ENCODE peak calls at places on chromosomes 4 and X, in eight cellular contexts. N is nephron progenitor cell, A is BJ, C is neural progenitor cell, T is OCI-LY7, E is neural crest cell, Y is mammary epithelial cell, O is cardiac fibroblast. R is an unnamed sample.

GRCh38 chr4:7765676-7766075 is 174.0 kb downstream of the AFAP1 start:
- DNase-seq in E (no peak), A (no peak), N (no peak), O (no peak), Y (no peak), T (no peak), C (no peak), R (no peak)

GRCh38 chrX:153517421-153517820 is at the start of gene ATP2B3:
- DNase-seq in C (peak), E (no peak), O (no peak), N (peak), Y (no peak), A (no peak), T (no peak), R (no peak)

GRCh38 chrX:50067435-50068292 is 133.1 kb downstream of the AKAP4 start:
- DNase-seq in Y (peak), O (peak), T (no peak), N (peak), C (peak), E (peak), A (no peak), R (no peak)

GRCh38 chrX:136691028-136691809 is 43.3 kb downstream of the CD40LG start:
- DNase-seq in A (no peak), Y (peak), O (peak), T (no peak), E (no peak), C (no peak), N (no peak), R (no peak)

GRCh38 chr4:148618856-148619255 is 176.6 kb upstream of the NR3C2 start:
- DNase-seq in E (no peak), N (no peak), O (peak), T (no peak), A (no peak), C (no peak), Y (no peak), R (peak)

GRCh38 chr4:47525154-47525819 is 40.2 kb downstream of the ATP10D start:
- DNase-seq in O (peak), T (no peak), C (no peak), E (no peak), N (no peak), A (peak), Y (peak), R (peak)

GRCh38 chrX:109889289-109890006 is 113.5 kb upstream of the TMEM164 start:
- DNase-seq in O (peak), C (peak), N (peak), T (peak), E (peak), A (no peak), Y (no peak), R (peak)

GRCh38 chr4:172740434-172740833 is 428.2 kb upstream of the GALNT7 start:
- DNase-seq in E (no peak), C (no peak), O (no peak), Y (no peak), N (no peak), T (no peak), A (no peak), R (no peak)

GRCh38 chr4:167622481-167623240 is 388.4 kb upstream of the SPOCK3 start:
- DNase-seq in A (no peak), Y (peak), C (peak), E (peak), O (peak), T (peak), N (peak), R (peak)

GRCh38 chr4:26452565-26453531 is 37.4 kb downstream of the CCKAR start:
- DNase-seq in Y (no peak), N (no peak), T (no peak), E (no peak), A (no peak), O (no peak), C (no peak), R (no peak)

GRCh38 chrX:104195489-104196084 is 29.3 kb downstream of the FAM199X start:
- DNase-seq in Y (peak), N (no peak), A (no peak), E (no peak), C (peak), O (peak), T (peak), R (peak)

GRCh38 chrX:73668779-73669178 is 105.8 kb downstream of the CHIC1 start:
- DNase-seq in A (no peak), N (no peak), T (no peak), E (no peak), C (no peak), O (no peak), Y (peak), R (no peak)
- TF ChIP-seq CTCF in A (no peak), N (no peak), T (no peak), E (no peak), C (no peak), O (no peak), Y (no peak), R (no peak)

GRCh38 chr4:165360041-165360782 is 18.6 kb upstream of the CPE start:
- DNase-seq in E (no peak), O (no peak), N (no peak), C (no peak), A (no peak), Y (no peak), T (no peak), R (no peak)

GRCh38 chr4:165351359-165352130 is 24.1 kb downstream of the MSMO1 start:
- DNase-seq in O (no peak), N (no peak), C (no peak), E (no peak), Y (no peak), T (no peak), A (no peak), R (no peak)

GRCh38 chr4:165360985-165361678 is 17.7 kb upstream of the CPE start:
- DNase-seq in T (no peak), O (no peak), E (no peak), Y (no peak), N (no peak), C (no peak), A (no peak), R (no peak)

GRCh38 chr4:165359501-165359900 is 19.3 kb upstream of the CPE start:
- DNase-seq in C (no peak), O (peak), A (no peak), Y (peak), T (no peak), E (no peak), N (no peak), R (peak)

GRCh38 chr4:165355900-165356300 is 22.9 kb upstream of the CPE start:
- DNase-seq in E (peak), T (peak), A (no peak), Y (no peak), N (peak), O (peak), C (peak), R (peak)
- TF ChIP-seq CTCF in E (peak), T (peak), A (peak), Y (peak), N (peak), O (peak), C (peak), R (peak)

DNA sequence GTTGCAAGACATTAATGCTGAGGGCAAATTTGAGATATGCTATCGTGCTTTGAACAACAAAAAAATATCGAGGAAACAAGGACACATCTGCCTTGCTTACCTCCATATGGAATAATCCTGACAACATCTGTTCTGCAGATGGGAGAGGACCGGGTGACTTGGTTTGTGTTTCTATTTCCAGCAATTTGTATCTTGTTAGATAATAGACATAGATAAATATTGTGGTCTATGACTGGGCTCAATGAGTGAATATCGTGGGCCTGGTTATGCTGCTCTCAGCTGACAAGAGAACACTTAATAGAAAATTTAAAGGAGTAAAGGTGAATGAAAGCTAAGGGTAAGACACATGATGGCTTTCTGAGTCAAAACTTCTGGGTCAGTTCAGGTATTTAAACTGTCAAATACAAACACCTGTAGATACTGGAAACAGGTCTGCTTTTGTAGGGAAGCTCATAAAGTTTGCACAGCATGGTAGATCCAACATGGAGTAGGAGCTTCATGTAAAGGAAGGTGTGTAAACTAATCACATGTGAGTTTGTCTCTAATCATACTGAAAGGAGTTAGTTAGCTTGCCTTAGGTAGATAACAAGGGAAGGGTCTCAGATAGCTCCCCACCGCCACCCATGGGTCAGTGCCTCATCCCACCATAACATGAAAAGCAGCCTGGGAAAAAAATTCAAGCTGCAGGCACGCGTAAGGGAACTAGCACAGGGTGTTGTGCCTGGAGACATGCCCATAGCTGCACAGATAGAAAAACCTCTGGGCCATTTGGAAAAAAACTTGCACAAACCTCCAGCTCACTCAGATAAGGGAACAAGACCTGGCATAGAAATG is 904.1 kb upstream of the EPHA5 start:
- DNase-seq in O (peak), Y (peak), N (no peak), E (no peak), C (no peak), A (peak), T (no peak), R (peak)
- TF ChIP-seq CTCF in O (no peak), Y (no peak), N (no peak), E (no peak), C (peak), A (no peak), T (no peak), R (no peak)

GRCh38 chrX:47563801-47564315 is 2.9 kb downstream of the ARAF start:
- DNase-seq in E (no peak), T (no peak), A (no peak), Y (peak), O (peak), N (no peak), C (no peak), R (no peak)

GRCh38 chrX:47561653-47562151 is 697 bp downstream of the ARAF start:
- DNase-seq in N (no peak), Y (no peak), T (no peak), C (no peak), O (no peak), A (no peak), E (no peak), R (no peak)

GRCh38 chrX:47560831-47561652 is at the start of gene ARAF:
- DNase-seq in T (peak), N (peak), A (peak), O (peak), C (peak), Y (peak), E (peak), R (peak)

GRCh38 chrX:47564438-47565085 is 3.6 kb downstream of the ARAF start:
- DNase-seq in E (no peak), O (no peak), T (no peak), N (no peak), C (no peak), Y (no peak), A (no peak), R (no peak)

DNA sequence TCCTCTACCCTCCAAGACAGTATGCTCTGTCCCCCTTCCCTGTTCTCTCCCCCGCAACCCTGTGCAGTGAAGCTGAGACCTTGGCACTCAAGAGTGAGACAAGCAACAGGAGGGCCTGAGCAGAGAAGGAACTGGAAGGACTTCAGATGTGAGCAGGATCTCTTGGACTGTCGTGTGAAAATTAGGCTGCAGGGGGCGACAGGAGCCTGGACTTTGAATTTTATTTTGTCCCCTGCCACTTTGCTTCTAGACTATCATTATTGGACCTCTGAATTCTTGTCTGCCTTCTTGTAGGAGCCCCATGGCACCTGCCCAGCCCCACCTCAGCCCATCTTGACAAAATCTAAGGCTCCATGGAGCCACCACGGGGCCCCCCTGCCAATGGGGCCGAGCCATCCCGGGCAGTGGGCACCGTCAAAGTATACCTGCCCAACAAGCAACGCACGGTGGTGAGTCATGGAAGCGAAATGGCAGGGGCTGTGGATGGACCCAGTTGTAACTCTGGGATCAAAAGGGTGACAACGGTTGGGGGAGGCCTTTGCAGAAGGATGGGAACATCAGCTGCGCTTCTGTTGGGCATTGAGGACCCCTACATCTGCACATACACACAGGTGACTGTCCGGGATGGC is 1.7 kb downstream of the ARAF start:
- DNase-seq in T (peak), A (no peak), E (peak), O (peak), Y (no peak), C (peak), N (no peak), R (no peak)
- TF ChIP-seq CTCF in T (peak), A (peak), E (peak), O (peak), Y (peak), C (peak), N (peak), R (peak)

GRCh38 chr4:155800685-155801343 is 42.0 kb downstream of the GUCY1B1 start:
- DNase-seq in E (no peak), O (no peak), T (no peak), C (no peak), A (no peak), Y (no peak), N (no peak), R (no peak)

GRCh38 chr4:155799794-155800123 is 40.9 kb downstream of the GUCY1B1 start:
- DNase-seq in C (no peak), A (no peak), Y (no peak), T (no peak), E (no peak), O (no peak), N (no peak), R (no peak)

GRCh38 chr4:155799106-155799793 is 40.4 kb downstream of the GUCY1B1 start:
- DNase-seq in Y (no peak), E (no peak), T (no peak), O (peak), N (no peak), A (no peak), C (no peak), R (no peak)

GRCh38 chr4:155794589-155794988 is 35.8 kb downstream of the GUCY1B1 start:
- DNase-seq in T (no peak), E (no peak), Y (no peak), A (no peak), N (no peak), O (no peak), C (no peak), R (no peak)

DNA sequence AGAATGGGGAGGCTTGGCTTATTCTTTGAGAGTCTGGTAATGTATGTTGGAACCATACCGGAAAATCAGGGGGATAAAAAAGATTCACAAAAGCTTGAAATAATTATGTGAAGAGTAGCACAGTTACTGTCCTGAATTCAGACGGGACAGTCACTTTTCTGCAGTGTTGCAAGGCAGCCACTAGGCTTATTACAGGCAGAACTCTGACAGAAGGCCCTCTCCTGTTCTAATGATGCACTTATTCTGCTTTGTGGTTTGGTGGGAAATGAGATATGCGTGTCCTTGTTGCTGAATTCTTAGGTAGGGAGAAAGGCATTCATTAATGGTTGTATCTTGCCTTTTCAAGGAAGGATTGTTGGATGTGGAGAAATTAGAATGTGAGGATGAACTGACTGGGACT is 37.2 kb downstream of the GUCY1B1 start:
- DNase-seq in N (no peak), T (no peak), Y (no peak), E (no peak), A (no peak), O (peak), C (peak), R (peak)
- TF ChIP-seq CTCF in N (peak), T (peak), Y (peak), E (peak), A (peak), O (peak), C (peak), R (no peak)

DNA sequence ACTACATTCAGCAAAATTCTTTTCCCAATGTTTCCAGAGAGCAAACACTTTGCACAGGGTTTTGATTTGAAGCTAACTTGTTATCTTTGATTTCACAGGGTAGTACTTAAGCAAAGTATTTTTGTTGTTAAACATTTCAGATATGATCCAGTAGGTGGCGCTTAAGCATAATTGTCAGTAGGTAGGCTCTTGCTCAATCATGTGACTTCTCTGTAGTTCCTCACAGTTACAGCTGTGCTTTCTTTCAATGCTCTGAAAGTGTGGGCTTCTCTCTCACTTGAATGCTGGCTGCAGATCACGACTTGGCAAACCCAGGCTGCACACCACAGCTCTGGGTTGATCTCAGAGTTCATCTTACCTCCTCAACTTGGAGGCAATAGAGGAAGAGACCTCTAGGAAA is 1016.5 kb downstream of the SH3BGRL start:
- DNase-seq in A (no peak), Y (peak), N (no peak), O (peak), T (peak), E (no peak), C (peak), R (peak)
- TF ChIP-seq CTCF in A (no peak), Y (peak), N (peak), O (no peak), T (peak), E (peak), C (peak), R (peak)

DNA sequence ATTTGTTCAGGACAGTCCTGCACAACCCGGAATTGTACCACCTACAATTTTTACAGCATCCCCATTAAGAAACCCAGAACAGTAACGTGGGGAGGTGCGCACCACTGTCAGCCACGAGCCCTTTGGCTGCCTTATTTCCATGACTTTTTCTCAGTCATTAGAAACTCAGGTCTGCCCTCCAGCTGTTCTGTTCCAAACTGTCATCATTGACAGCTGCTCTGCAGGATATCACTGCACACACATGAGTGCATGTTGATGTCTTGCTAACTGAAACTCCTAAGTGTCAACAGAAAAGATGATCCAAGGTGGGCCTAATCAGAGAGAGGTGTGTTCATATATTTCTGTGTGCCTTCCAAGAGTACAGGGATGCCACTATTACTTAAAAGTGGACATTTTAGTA is 123.4 kb downstream of the PARM1 start:
- DNase-seq in Y (no peak), N (no peak), T (no peak), E (no peak), O (no peak), A (no peak), C (no peak), R (no peak)
- TF ChIP-seq CTCF in Y (no peak), N (no peak), T (no peak), E (no peak), O (no peak), A (no peak), C (no peak), R (no peak)